ENCODE peak calls at places on chromosomes 13 and 19, in five cellular contexts. F is endothelial cell; D is activated naive CD4-positive, alpha-beta T cell; G is activated CD8-positive, alpha-beta T cell treated with anti-CD3 and anti-CD28 coated beads for 36 hours; J is brain microvascular endothelial cell. E is an unnamed sample.

GRCh38 chr13:73991884-73992283 is 142.3 kb downstream of the KLF12 start:
- DNase-seq in F (no peak), D (no peak), G (no peak), J (no peak), E (no peak)

GRCh38 chr13:62246581-62246980 is 830.9 kb upstream of the PCDH20 start:
- DNase-seq in F (no peak), D (no peak), G (no peak), J (no peak), E (no peak)

GRCh38 chr13:50130686-50131051 is 115.4 kb downstream of the KCNRG start:
- DNase-seq in F (peak), D (no peak), G (peak), J (peak), E (no peak)

GRCh38 chr13:80296638-80297037 is 44.3 kb downstream of the SPRY2 start:
- DNase-seq in F (no peak), D (no peak), G (no peak), J (no peak), E (no peak)

GRCh38 chr13:96551540-96551939 is 442.7 kb downstream of the OXGR1 start:
- DNase-seq in F (no peak), D (no peak), G (no peak), J (no peak), E (no peak)

GRCh38 chr13:48126944-48127814 is 32.3 kb upstream of the MED4 start:
- DNase-seq in F (peak), D (no peak), G (peak), J (peak), E (peak)

GRCh38 chr13:24605923-24606372 is 74.3 kb upstream of the ATP12A start:
- DNase-seq in F (no peak), D (no peak), G (no peak), J (peak), E (no peak)

GRCh38 chr13:98059276-98059675 is 83.6 kb upstream of the FARP1 start:
- DNase-seq in F (no peak), D (no peak), G (no peak), J (no peak), E (no peak)

GRCh38 chr13:42102961-42103688 is 54.7 kb downstream of the DGKH start:
- DNase-seq in F (no peak), D (no peak), G (no peak), J (no peak), E (no peak)

GRCh38 chr19:17001603-17002183 is 24.9 kb downstream of the CPAMD8 start:
- DNase-seq in F (no peak), D (no peak), G (no peak), J (no peak), E (no peak)

GRCh38 chr13:93298741-93299140 is 72.1 kb downstream of the GPC6 start:
- DNase-seq in F (no peak), D (no peak), G (no peak), J (no peak), E (no peak)

GRCh38 chr13:76385606-76386005 is 500.6 kb downstream of the KCTD12 start:
- DNase-seq in F (no peak), D (no peak), G (no peak), J (no peak), E (peak)

GRCh38 chr13:107669356-107669755 is 546.0 kb downstream of the LIG4 start:
- DNase-seq in F (no peak), D (no peak), G (no peak), J (no peak), E (no peak)

GRCh38 chr19:18119243-18120105 is 21.9 kb downstream of the MAST3 start:
- DNase-seq in F (no peak), D (no peak), G (peak), J (no peak), E (no peak)